ENCODE peak calls at places on chromosomes 2 and 18, in nine cellular contexts. One of them, this sample, is unnamed.

GRCh38 chr2:112821142-112821541 is 15.4 kb downstream of the IL1B start:
- DNase-seq in cerebellum: no peak
- DNase-seq in NCI-H1694: no peak
- DNase-seq in left ventricle myocardium inferior: no peak
- DNase-seq in chondrocyte: no peak
- DNase-seq in LoVo: no peak
- DNase-seq in CD4-positive, alpha-beta T cell: no peak
- DNase-seq in HFFc6: no peak
- DNase-seq in central memory CD4-positive, alpha-beta T cell: no peak
- DNase-seq in this sample: no peak

GRCh38 chr2:233972941-233973575 is 55.9 kb downstream of the TRPM8 start:
- DNase-seq in cerebellum: no peak
- DNase-seq in NCI-H1694: no peak
- DNase-seq in left ventricle myocardium inferior: peak
- DNase-seq in chondrocyte: no peak
- DNase-seq in LoVo: no peak
- DNase-seq in CD4-positive, alpha-beta T cell: no peak
- DNase-seq in HFFc6: no peak
- DNase-seq in central memory CD4-positive, alpha-beta T cell: no peak
- DNase-seq in this sample: no peak

GRCh38 chr2:234745347-234745746 is 206.5 kb upstream of the SH3BP4 start:
- DNase-seq in cerebellum: no peak
- DNase-seq in NCI-H1694: no peak
- DNase-seq in left ventricle myocardium inferior: no peak
- DNase-seq in chondrocyte: no peak
- DNase-seq in LoVo: no peak
- DNase-seq in CD4-positive, alpha-beta T cell: no peak
- DNase-seq in HFFc6: no peak
- DNase-seq in central memory CD4-positive, alpha-beta T cell: no peak
- DNase-seq in this sample: no peak

GRCh38 chr18:26215247-26215970 is 10.8 kb upstream of the TAF4B start:
- DNase-seq in cerebellum: no peak
- DNase-seq in NCI-H1694: no peak
- DNase-seq in left ventricle myocardium inferior: no peak
- DNase-seq in chondrocyte: no peak
- DNase-seq in LoVo: no peak
- DNase-seq in CD4-positive, alpha-beta T cell: peak
- DNase-seq in HFFc6: no peak
- DNase-seq in central memory CD4-positive, alpha-beta T cell: peak
- DNase-seq in this sample: no peak

GRCh38 chr2:238102865-238103264 is 2.7 kb downstream of the ESPNL start:
- DNase-seq in cerebellum: no peak
- DNase-seq in NCI-H1694: no peak
- DNase-seq in left ventricle myocardium inferior: no peak
- DNase-seq in chondrocyte: no peak
- DNase-seq in LoVo: no peak
- DNase-seq in CD4-positive, alpha-beta T cell: no peak
- DNase-seq in HFFc6: no peak
- DNase-seq in central memory CD4-positive, alpha-beta T cell: no peak
- DNase-seq in this sample: no peak

GRCh38 chr18:28740575-28740974 is 563.6 kb upstream of the CDH2 start:
- DNase-seq in cerebellum: no peak
- DNase-seq in NCI-H1694: no peak
- DNase-seq in left ventricle myocardium inferior: no peak
- DNase-seq in chondrocyte: no peak
- DNase-seq in LoVo: no peak
- DNase-seq in CD4-positive, alpha-beta T cell: no peak
- DNase-seq in HFFc6: no peak
- DNase-seq in central memory CD4-positive, alpha-beta T cell: no peak
- DNase-seq in this sample: no peak

GRCh38 chr2:46747297-46747818 is 168.2 kb downstream of the MCFD2 start:
- DNase-seq in cerebellum: no peak
- DNase-seq in NCI-H1694: no peak
- DNase-seq in left ventricle myocardium inferior: no peak
- DNase-seq in chondrocyte: no peak
- DNase-seq in LoVo: no peak
- DNase-seq in CD4-positive, alpha-beta T cell: no peak
- DNase-seq in HFFc6: no peak
- DNase-seq in central memory CD4-positive, alpha-beta T cell: no peak
- DNase-seq in this sample: peak

GRCh38 chr18:27969206-27969605 is 207.7 kb downstream of the CDH2 start:
- DNase-seq in cerebellum: no peak
- DNase-seq in NCI-H1694: no peak
- DNase-seq in left ventricle myocardium inferior: no peak
- DNase-seq in chondrocyte: no peak
- DNase-seq in LoVo: no peak
- DNase-seq in CD4-positive, alpha-beta T cell: no peak
- DNase-seq in HFFc6: no peak
- DNase-seq in central memory CD4-positive, alpha-beta T cell: no peak
- DNase-seq in this sample: no peak

GRCh38 chr2:230912046-230912445 is 13.0 kb downstream of the GPR55 start:
- DNase-seq in cerebellum: no peak
- DNase-seq in NCI-H1694: no peak
- DNase-seq in left ventricle myocardium inferior: no peak
- DNase-seq in chondrocyte: no peak
- DNase-seq in LoVo: no peak
- DNase-seq in CD4-positive, alpha-beta T cell: peak
- DNase-seq in HFFc6: no peak
- DNase-seq in central memory CD4-positive, alpha-beta T cell: no peak
- DNase-seq in this sample: no peak

GRCh38 chr2:109454764-109455394 is 158.9 kb downstream of the SEPTIN10 start:
- DNase-seq in cerebellum: no peak
- DNase-seq in NCI-H1694: no peak
- DNase-seq in left ventricle myocardium inferior: no peak
- DNase-seq in chondrocyte: no peak
- DNase-seq in LoVo: no peak
- DNase-seq in CD4-positive, alpha-beta T cell: peak
- DNase-seq in HFFc6: no peak
- DNase-seq in central memory CD4-positive, alpha-beta T cell: no peak
- DNase-seq in this sample: no peak

GRCh38 chr2:238911376-238912227 is 63.7 kb downstream of the TWIST2 start:
- DNase-seq in cerebellum: no peak
- DNase-seq in NCI-H1694: no peak
- DNase-seq in left ventricle myocardium inferior: no peak
- DNase-seq in chondrocyte: peak
- DNase-seq in LoVo: no peak
- DNase-seq in CD4-positive, alpha-beta T cell: no peak
- DNase-seq in HFFc6: no peak
- DNase-seq in central memory CD4-positive, alpha-beta T cell: no peak
- DNase-seq in this sample: no peak

GRCh38 chr18:77110936-77111335 is 21.6 kb downstream of the MBP start:
- DNase-seq in cerebellum: no peak
- DNase-seq in NCI-H1694: no peak
- DNase-seq in left ventricle myocardium inferior: no peak
- DNase-seq in chondrocyte: no peak
- DNase-seq in LoVo: no peak
- DNase-seq in CD4-positive, alpha-beta T cell: no peak
- DNase-seq in HFFc6: no peak
- DNase-seq in central memory CD4-positive, alpha-beta T cell: no peak
- DNase-seq in this sample: no peak

GRCh38 chr2:120044336-120044735 is 31.5 kb downstream of the EPB41L5 start:
- DNase-seq in cerebellum: no peak
- DNase-seq in NCI-H1694: no peak
- DNase-seq in left ventricle myocardium inferior: no peak
- DNase-seq in chondrocyte: no peak
- DNase-seq in LoVo: no peak
- DNase-seq in CD4-positive, alpha-beta T cell: no peak
- DNase-seq in HFFc6: no peak
- DNase-seq in central memory CD4-positive, alpha-beta T cell: no peak
- DNase-seq in this sample: no peak

GRCh38 chr2:235126771-235127170 is 175.0 kb downstream of the SH3BP4 start:
- DNase-seq in cerebellum: no peak
- DNase-seq in NCI-H1694: no peak
- DNase-seq in left ventricle myocardium inferior: no peak
- DNase-seq in chondrocyte: no peak
- DNase-seq in LoVo: no peak
- DNase-seq in CD4-positive, alpha-beta T cell: no peak
- DNase-seq in HFFc6: no peak
- DNase-seq in central memory CD4-positive, alpha-beta T cell: no peak
- DNase-seq in this sample: no peak

GRCh38 chr18:35386600-35387366 is 9.6 kb upstream of the ZNF396 start:
- DNase-seq in cerebellum: peak
- DNase-seq in NCI-H1694: peak
- DNase-seq in left ventricle myocardium inferior: peak
- DNase-seq in chondrocyte: no peak
- DNase-seq in LoVo: peak
- DNase-seq in CD4-positive, alpha-beta T cell: peak
- DNase-seq in HFFc6: peak
- DNase-seq in central memory CD4-positive, alpha-beta T cell: peak
- DNase-seq in this sample: peak

GRCh38 chr2:233756429-233757081 is 3.5 kb upstream of the UGT1A1 start:
- DNase-seq in cerebellum: no peak
- DNase-seq in NCI-H1694: no peak
- DNase-seq in left ventricle myocardium inferior: no peak
- DNase-seq in chondrocyte: no peak
- DNase-seq in LoVo: peak
- DNase-seq in CD4-positive, alpha-beta T cell: no peak
- DNase-seq in HFFc6: no peak
- DNase-seq in central memory CD4-positive, alpha-beta T cell: no peak
- DNase-seq in this sample: peak

GRCh38 chr2:238523158-238524110 is 96.7 kb downstream of the ASB1 start:
- DNase-seq in cerebellum: no peak
- DNase-seq in NCI-H1694: no peak
- DNase-seq in left ventricle myocardium inferior: no peak
- DNase-seq in chondrocyte: no peak
- DNase-seq in LoVo: no peak
- DNase-seq in CD4-positive, alpha-beta T cell: no peak
- DNase-seq in HFFc6: peak
- DNase-seq in central memory CD4-positive, alpha-beta T cell: no peak
- DNase-seq in this sample: peak

GRCh38 chr2:45823723-45824206 is 172.3 kb downstream of the PRKCE start:
- DNase-seq in cerebellum: peak
- DNase-seq in NCI-H1694: peak
- DNase-seq in left ventricle myocardium inferior: peak
- DNase-seq in chondrocyte: no peak
- DNase-seq in LoVo: no peak
- DNase-seq in CD4-positive, alpha-beta T cell: no peak
- DNase-seq in HFFc6: no peak
- DNase-seq in central memory CD4-positive, alpha-beta T cell: no peak
- DNase-seq in this sample: no peak

GRCh38 chr2:225100856-225101294 is 58.6 kb upstream of the DOCK10 start:
- DNase-seq in cerebellum: no peak
- DNase-seq in NCI-H1694: no peak
- DNase-seq in left ventricle myocardium inferior: no peak
- DNase-seq in chondrocyte: no peak
- DNase-seq in LoVo: peak
- DNase-seq in CD4-positive, alpha-beta T cell: no peak
- DNase-seq in HFFc6: peak
- DNase-seq in central memory CD4-positive, alpha-beta T cell: no peak
- DNase-seq in this sample: no peak